ENCODE peak calls at places on chromosomes 3 and 15, in eight cellular contexts. G, R, P, X, Y, E, O and J are unnamed samples.
A peak's percentile ranks its signal among the peaks of the same experiment; 100 is the strongest.

GRCh38 chr15:43748376-43748775 is 2.1 kb downstream of the PDIA3 start:
- DNase-seq in R (no peak), P (no peak), Y (no peak), O (no peak), E (no peak), G (peak; percentile 23), X (no peak), J (no peak)

GRCh38 chr3:9279959-9280358 is 30.5 kb upstream of the SRGAP3 start:
- DNase-seq in E (peak; percentile 23), G (no peak), X (peak; percentile 36), R (no peak), O (no peak), Y (no peak), P (no peak), J (no peak)

GRCh38 chr3:130901463-130902204 is 7.8 kb downstream of the ATP2C1 start:
- DNase-seq in P (no peak), X (no peak), G (no peak), E (no peak), Y (no peak), R (no peak), O (peak; percentile 20), J (no peak)

GRCh38 chr3:119294402-119294888 is 262 bp downstream of the ARHGAP31 start:
- DNase-seq in O (peak; percentile 42), E (no peak), G (peak; percentile 51), X (peak; percentile 35), R (peak; percentile 57), Y (peak; percentile 52), P (no peak), J (peak; percentile 89)

GRCh38 chr3:196596355-196596754 is 27.9 kb downstream of the FBXO45 start:
- DNase-seq in X (no peak), G (peak; percentile 6), P (no peak), R (no peak), E (no peak), Y (no peak), O (no peak), J (no peak)

GRCh38 chr3:147412917-147413711 is 3.9 kb downstream of the ZIC1 start:
- DNase-seq in R (no peak), E (no peak), G (no peak), Y (no peak), X (no peak), P (no peak), O (no peak), J (no peak)

GRCh38 chr15:44710236-44711088 is 661 bp downstream of the PATL2 start:
- DNase-seq in Y (no peak), G (peak; percentile 28), R (peak; percentile 20), E (peak; percentile 25), X (peak; percentile 47), O (no peak), P (no peak), J (no peak)

GRCh38 chr3:55036883-55037577 is 109.2 kb upstream of the LRTM1 start:
- DNase-seq in R (no peak), Y (no peak), E (no peak), X (no peak), O (no peak), P (no peak), G (no peak), J (no peak)

GRCh38 chr3:124275421-124275820 is 283.5 kb upstream of the ROPN1 start:
- DNase-seq in G (no peak), P (no peak), O (no peak), R (no peak), Y (no peak), E (no peak), X (no peak), J (peak; percentile 77)

GRCh38 chr15:52068004-52068403 is 44.6 kb downstream of the BCL2L10 start:
- DNase-seq in P (no peak), X (no peak), O (no peak), Y (no peak), G (peak; percentile 70), E (no peak), R (no peak), J (no peak)

GRCh38 chr3:101862453-101863165 is 13.3 kb downstream of the NFKBIZ start:
- DNase-seq in Y (no peak), G (no peak), R (no peak), E (no peak), X (no peak), O (no peak), P (no peak), J (no peak)

GRCh38 chr15:66276546-66276945 is 16.8 kb upstream of the DIS3L start:
- DNase-seq in G (no peak), R (no peak), E (no peak), X (no peak), Y (no peak), P (no peak), O (no peak), J (no peak)

GRCh38 chr3:40302784-40303183 is 6.7 kb upstream of the EIF1B start:
- DNase-seq in Y (no peak), G (no peak), R (no peak), P (no peak), E (no peak), X (no peak), O (no peak), J (no peak)

GRCh38 chr15:61196711-61197110 is 32.4 kb downstream of the RORA start:
- DNase-seq in E (no peak), R (no peak), Y (no peak), O (no peak), X (no peak), G (no peak), P (no peak), J (no peak)

GRCh38 chr3:71225285-71225684 is 358.2 kb downstream of the FOXP1 start:
- DNase-seq in G (no peak), Y (no peak), X (no peak), P (no peak), R (no peak), O (no peak), E (no peak), J (no peak)